ENCODE peak calls at places on chromosomes 3 and 15, in five cellular contexts. One of them, this sample, is unnamed.
A peak's percentile ranks its signal among the peaks of the same experiment; 100 is the strongest.

GRCh38 chr3:120498947-120499346 is 48.2 kb upstream of the FSTL1 start:
- DNase-seq in heart left ventricle: no peak
- DNase-seq in testis: peak; percentile 16
- DNase-seq in upper lobe of left lung: no peak
- DNase-seq in A673: peak; percentile 19
- DNase-seq in this sample: no peak

GRCh38 chr3:16404349-16404895 is 109.1 kb downstream of the RFTN1 start:
- DNase-seq in heart left ventricle: no peak
- DNase-seq in A673: no peak
- DNase-seq in upper lobe of left lung: no peak
- DNase-seq in testis: no peak
- DNase-seq in this sample: no peak

GRCh38 chr15:40445411-40446055 is 4.8 kb downstream of the BAHD1 start:
- DNase-seq in heart left ventricle: peak; percentile 36
- DNase-seq in testis: no peak
- DNase-seq in A673: no peak
- DNase-seq in upper lobe of left lung: no peak
- DNase-seq in this sample: no peak

GRCh38 chr3:1275495-1275894 is 182.7 kb downstream of the CNTN6 start:
- DNase-seq in upper lobe of left lung: no peak
- DNase-seq in testis: peak; percentile 54
- DNase-seq in A673: peak; percentile 62
- DNase-seq in heart left ventricle: no peak
- DNase-seq in this sample: no peak

GRCh38 chr15:101807345-101807945 is 4.1 kb downstream of the OR4F6 start:
- DNase-seq in testis: no peak
- DNase-seq in upper lobe of left lung: no peak
- DNase-seq in A673: peak; percentile 24
- DNase-seq in heart left ventricle: no peak
- DNase-seq in this sample: no peak

GRCh38 chr15:61393949-61394348 is 164.8 kb upstream of the RORA start:
- DNase-seq in heart left ventricle: no peak
- DNase-seq in testis: peak; percentile 18
- DNase-seq in upper lobe of left lung: no peak
- DNase-seq in A673: no peak
- DNase-seq in this sample: peak; percentile 42

GRCh38 chr3:148582126-148582525 is 115.6 kb upstream of the AGTR1 start:
- DNase-seq in A673: no peak
- DNase-seq in upper lobe of left lung: no peak
- DNase-seq in heart left ventricle: no peak
- DNase-seq in testis: no peak
- DNase-seq in this sample: no peak

GRCh38 chr3:49805884-49806701 is 3.0 kb downstream of the INKA1 start:
- DNase-seq in heart left ventricle: peak; percentile 83
- DNase-seq in testis: no peak
- DNase-seq in A673: peak; percentile 79
- DNase-seq in upper lobe of left lung: peak; percentile 64
- DNase-seq in this sample: peak; percentile 82

GRCh38 chr3:64143399-64144130 is 81.7 kb downstream of the PRICKLE2 start:
- DNase-seq in A673: peak; percentile 78
- DNase-seq in upper lobe of left lung: no peak
- DNase-seq in heart left ventricle: no peak
- DNase-seq in testis: no peak
- DNase-seq in this sample: no peak

GRCh38 chr15:64926661-64927060 is 15.0 kb downstream of the ANKDD1A start:
- DNase-seq in A673: no peak
- DNase-seq in testis: no peak
- DNase-seq in upper lobe of left lung: no peak
- DNase-seq in heart left ventricle: no peak
- DNase-seq in this sample: no peak

GRCh38 chr3:54358327-54358726 is 236.0 kb downstream of the CACNA2D3 start:
- DNase-seq in heart left ventricle: no peak
- DNase-seq in upper lobe of left lung: no peak
- DNase-seq in testis: no peak
- DNase-seq in A673: peak; percentile 0
- DNase-seq in this sample: peak; percentile 58

GRCh38 chr3:41338276-41338675 is 139.0 kb downstream of the CTNNB1 start:
- DNase-seq in upper lobe of left lung: no peak
- DNase-seq in testis: no peak
- DNase-seq in A673: no peak
- DNase-seq in heart left ventricle: no peak
- DNase-seq in this sample: no peak

GRCh38 chr15:76270876-76271275 is 40.4 kb downstream of the ETFA start:
- DNase-seq in A673: no peak
- DNase-seq in upper lobe of left lung: no peak
- DNase-seq in heart left ventricle: no peak
- DNase-seq in testis: no peak
- DNase-seq in this sample: no peak

GRCh38 chr3:31077021-31077601 is 182.7 kb upstream of the GADL1 start:
- DNase-seq in testis: no peak
- DNase-seq in A673: peak; percentile 9
- DNase-seq in upper lobe of left lung: no peak
- DNase-seq in heart left ventricle: no peak
- DNase-seq in this sample: no peak

GRCh38 chr15:73368301-73369072 is at the start of gene HCN4:
- DNase-seq in A673: peak; percentile 35
- DNase-seq in upper lobe of left lung: peak; percentile 82
- DNase-seq in testis: peak; percentile 67
- DNase-seq in heart left ventricle: no peak
- DNase-seq in this sample: peak; percentile 81

GRCh38 chr3:177744873-177745646 is 547.8 kb upstream of the TBL1XR1 start:
- DNase-seq in upper lobe of left lung: no peak
- DNase-seq in A673: no peak
- DNase-seq in heart left ventricle: no peak
- DNase-seq in testis: no peak
- DNase-seq in this sample: peak; percentile 39

GRCh38 chr3:43171770-43172169 is 65.9 kb upstream of the POMGNT2 start:
- DNase-seq in A673: no peak
- DNase-seq in upper lobe of left lung: no peak
- DNase-seq in heart left ventricle: no peak
- DNase-seq in testis: no peak
- DNase-seq in this sample: no peak

GRCh38 chr15:68310178-68310810 is 32.7 kb downstream of the FEM1B start:
- DNase-seq in upper lobe of left lung: no peak
- DNase-seq in heart left ventricle: no peak
- DNase-seq in A673: no peak
- DNase-seq in testis: peak; percentile 69
- DNase-seq in this sample: no peak

GRCh38 chr3:38582316-38582715 is 67.2 kb downstream of the SCN5A start:
- DNase-seq in testis: no peak
- DNase-seq in A673: no peak
- DNase-seq in upper lobe of left lung: no peak
- DNase-seq in heart left ventricle: no peak
- DNase-seq in this sample: peak; percentile 45

GRCh38 chr3:9412293-9412692 is 14.9 kb downstream of the SETD5 start:
- DNase-seq in testis: no peak
- DNase-seq in heart left ventricle: no peak
- DNase-seq in A673: no peak
- DNase-seq in upper lobe of left lung: no peak
- DNase-seq in this sample: no peak
- H3K4me1 ChIP-seq in testis: peaks cover 33% of the 10 kb centered on the region
- H3K4me1 ChIP-seq in heart left ventricle: peaks cover 93% of the 10 kb centered on the region
- H3K4me1 ChIP-seq in A673: peaks cover 6% of the 10 kb centered on the region
- H3K4me1 ChIP-seq in upper lobe of left lung: peaks cover 49% of the 10 kb centered on the region
- H3K4me1 ChIP-seq in this sample: peaks cover 8% of the 10 kb centered on the region

GRCh38 chr3:112602217-112602838 is 38.6 kb downstream of the CCDC80 start:
- DNase-seq in upper lobe of left lung: no peak
- DNase-seq in A673: no peak
- DNase-seq in heart left ventricle: no peak
- DNase-seq in testis: no peak
- DNase-seq in this sample: no peak
- H3K27ac ChIP-seq in upper lobe of left lung: no peak overlapping the region
- H3K27ac ChIP-seq in A673: no peak overlapping the region
- H3K27ac ChIP-seq in heart left ventricle: no peak overlapping the region
- H3K27ac ChIP-seq in testis: no peak overlapping the region
- H3K27ac ChIP-seq in this sample: no peak overlapping the region

GRCh38 chr15:89101302-89102191 is 13.3 kb downstream of the ABHD2 start:
- DNase-seq in heart left ventricle: peak; percentile 75
- DNase-seq in upper lobe of left lung: no peak
- DNase-seq in testis: peak; percentile 53
- DNase-seq in A673: no peak
- DNase-seq in this sample: peak; percentile 85
- H3K4me1 ChIP-seq in heart left ventricle: peaks cover 92% of the 10 kb centered on the region
- H3K4me1 ChIP-seq in upper lobe of left lung: peaks cover 49% of the 10 kb centered on the region
- H3K4me1 ChIP-seq in testis: peaks cover 50% of the 10 kb centered on the region
- H3K4me1 ChIP-seq in A673: peaks cover 4% of the 10 kb centered on the region
- H3K4me1 ChIP-seq in this sample: peaks cover 23% of the 10 kb centered on the region

GRCh38 chr3:142029052-142029642 is 120.2 kb downstream of the TFDP2 start:
- DNase-seq in A673: no peak
- DNase-seq in testis: no peak
- DNase-seq in heart left ventricle: no peak
- DNase-seq in upper lobe of left lung: no peak
- DNase-seq in this sample: no peak
- H3K27ac ChIP-seq in A673: no peak overlapping the region
- H3K27ac ChIP-seq in testis: no peak overlapping the region
- H3K27ac ChIP-seq in heart left ventricle: peak overlapping the region; percentile 35
- H3K27ac ChIP-seq in upper lobe of left lung: peak overlapping the region; percentile 36
- H3K27ac ChIP-seq in this sample: peak overlapping the region; percentile 6

GRCh38 chr3:134365766-134366065 is 8.5 kb downstream of the AMOTL2 start:
- DNase-seq in upper lobe of left lung: no peak
- DNase-seq in heart left ventricle: no peak
- DNase-seq in A673: no peak
- DNase-seq in testis: no peak
- DNase-seq in this sample: no peak

GRCh38 chr3:134363381-134363755 is 10.9 kb downstream of the AMOTL2 start:
- DNase-seq in A673: no peak
- DNase-seq in testis: no peak
- DNase-seq in heart left ventricle: no peak
- DNase-seq in upper lobe of left lung: no peak
- DNase-seq in this sample: peak; percentile 63

GRCh38 chr3:134366221-134366927 is 7.9 kb downstream of the AMOTL2 start:
- DNase-seq in heart left ventricle: no peak
- DNase-seq in upper lobe of left lung: no peak
- DNase-seq in testis: no peak
- DNase-seq in A673: no peak
- DNase-seq in this sample: no peak

GRCh38 chr3:134364061-134364935 is 9.9 kb downstream of the AMOTL2 start:
- DNase-seq in upper lobe of left lung: peak; percentile 95
- DNase-seq in heart left ventricle: peak; percentile 94
- DNase-seq in A673: peak; percentile 99
- DNase-seq in testis: peak; percentile 94
- DNase-seq in this sample: peak; percentile 94

DNA sequence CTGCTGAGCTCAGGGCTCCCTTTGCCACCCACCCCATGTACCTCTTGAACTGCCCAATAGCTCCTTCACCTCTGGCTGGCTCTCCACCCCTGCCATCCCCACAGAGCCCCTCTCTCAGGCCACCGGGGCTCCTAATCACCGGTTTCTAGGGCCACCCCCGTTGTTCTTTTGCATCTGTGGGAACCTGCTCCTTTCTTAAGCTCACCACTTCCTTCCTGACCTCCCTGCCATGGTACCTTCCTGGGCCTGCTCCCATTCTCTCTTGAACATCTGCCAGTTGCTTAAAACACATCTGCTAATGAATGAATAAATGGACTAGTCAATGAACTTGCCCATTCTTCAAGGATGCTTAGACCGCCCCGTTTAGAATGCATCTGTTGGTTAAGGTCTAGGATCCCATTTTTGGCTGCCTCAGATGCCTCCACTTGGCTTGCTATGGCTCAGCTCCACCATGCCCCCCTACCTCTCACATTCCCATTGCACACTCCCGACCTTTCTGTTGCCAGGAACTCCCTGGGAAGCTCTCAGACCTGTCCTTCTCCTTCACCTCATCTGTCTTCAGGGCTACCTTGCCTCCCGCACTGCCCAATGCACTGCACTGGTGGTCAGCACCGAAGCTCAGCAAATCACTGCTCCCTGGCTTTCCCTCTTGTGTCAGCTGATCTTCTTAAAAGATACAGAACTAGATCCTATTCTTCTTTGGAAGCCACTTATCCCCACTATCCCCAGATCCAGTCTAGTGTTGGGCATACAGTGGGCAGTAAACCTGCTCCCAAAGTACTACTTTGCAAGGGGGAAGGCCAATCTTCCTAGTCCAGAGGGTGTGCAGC is 9.1 kb downstream of the AMOTL2 start:
- DNase-seq in upper lobe of left lung: no peak
- DNase-seq in A673: peak; percentile 54
- DNase-seq in testis: no peak
- DNase-seq in heart left ventricle: no peak
- DNase-seq in this sample: no peak
- H3K4me1 ChIP-seq in upper lobe of left lung: peaks cover 97% of the 10 kb centered on the region
- H3K4me1 ChIP-seq in A673: peaks cover 67% of the 10 kb centered on the region
- H3K4me1 ChIP-seq in testis: peaks cover 44% of the 10 kb centered on the region
- H3K4me1 ChIP-seq in heart left ventricle: peaks cover 100% of the 10 kb centered on the region
- H3K4me1 ChIP-seq in this sample: peaks cover 62% of the 10 kb centered on the region

GRCh38 chr3:23760325-23760724 is 45.4 kb upstream of the UBE2E1 start:
- DNase-seq in testis: no peak
- DNase-seq in A673: no peak
- DNase-seq in upper lobe of left lung: no peak
- DNase-seq in heart left ventricle: no peak
- DNase-seq in this sample: no peak
- H3K27ac ChIP-seq in testis: no peak overlapping the region
- H3K27ac ChIP-seq in A673: no peak overlapping the region
- H3K27ac ChIP-seq in upper lobe of left lung: no peak overlapping the region
- H3K27ac ChIP-seq in heart left ventricle: no peak overlapping the region
- H3K27ac ChIP-seq in this sample: no peak overlapping the region

GRCh38 chr3:58334013-58334321 is 1.3 kb downstream of the PXK start:
- DNase-seq in heart left ventricle: no peak
- DNase-seq in A673: no peak
- DNase-seq in upper lobe of left lung: no peak
- DNase-seq in testis: no peak
- DNase-seq in this sample: no peak
- H3K4me1 ChIP-seq in heart left ventricle: peaks cover 26% of the 10 kb centered on the region
- H3K4me1 ChIP-seq in A673: peaks cover 15% of the 10 kb centered on the region
- H3K4me1 ChIP-seq in upper lobe of left lung: peaks cover 26% of the 10 kb centered on the region
- H3K4me1 ChIP-seq in testis: peaks cover 10% of the 10 kb centered on the region
- H3K4me1 ChIP-seq in this sample: peaks cover 4% of the 10 kb centered on the region